ENCODE peak calls at places on chromosomes 11 and 22, in ten cellular contexts. One of them, this sample, is unnamed.

GRCh38 chr22:42217019-42217751 is 53.3 kb downstream of the TCF20 start:
- DNase-seq in central memory CD4-positive, alpha-beta T cell: no peak
- DNase-seq in HT-29: no peak
- DNase-seq in effector memory CD4-positive, alpha-beta T cell: no peak
- DNase-seq in GM13977: peak
- DNase-seq in SJSA1: no peak
- DNase-seq in sciatic nerve: no peak
- DNase-seq in activated gamma-delta T cell: no peak
- DNase-seq in mucosa of gallbladder: no peak
- DNase-seq in globus pallidus: no peak
- DNase-seq in this sample: no peak

GRCh38 chr11:74288161-74288560 is 23.3 kb downstream of the P4HA3 start:
- DNase-seq in central memory CD4-positive, alpha-beta T cell: no peak
- DNase-seq in HT-29: no peak
- DNase-seq in effector memory CD4-positive, alpha-beta T cell: no peak
- DNase-seq in GM13977: no peak
- DNase-seq in SJSA1: peak
- DNase-seq in sciatic nerve: no peak
- DNase-seq in activated gamma-delta T cell: no peak
- DNase-seq in mucosa of gallbladder: no peak
- DNase-seq in globus pallidus: no peak
- DNase-seq in this sample: no peak

GRCh38 chr22:41799486-41800347 is 762 bp upstream of the CCDC134 start:
- DNase-seq in central memory CD4-positive, alpha-beta T cell: no peak
- DNase-seq in HT-29: peak
- DNase-seq in effector memory CD4-positive, alpha-beta T cell: no peak
- DNase-seq in GM13977: peak
- DNase-seq in SJSA1: no peak
- DNase-seq in sciatic nerve: peak
- DNase-seq in activated gamma-delta T cell: no peak
- DNase-seq in mucosa of gallbladder: peak
- DNase-seq in globus pallidus: peak
- DNase-seq in this sample: peak

GRCh38 chr11:6926208-6927029 is at the start of gene ZNF215:
- DNase-seq in central memory CD4-positive, alpha-beta T cell: no peak
- DNase-seq in HT-29: peak
- DNase-seq in effector memory CD4-positive, alpha-beta T cell: no peak
- DNase-seq in GM13977: peak
- DNase-seq in SJSA1: no peak
- DNase-seq in sciatic nerve: peak
- DNase-seq in activated gamma-delta T cell: no peak
- DNase-seq in mucosa of gallbladder: peak
- DNase-seq in globus pallidus: peak
- DNase-seq in this sample: peak

GRCh38 chr11:35725880-35726279 is 63.3 kb downstream of the TRIM44 start:
- DNase-seq in central memory CD4-positive, alpha-beta T cell: no peak
- DNase-seq in HT-29: no peak
- DNase-seq in effector memory CD4-positive, alpha-beta T cell: no peak
- DNase-seq in GM13977: no peak
- DNase-seq in SJSA1: no peak
- DNase-seq in sciatic nerve: no peak
- DNase-seq in activated gamma-delta T cell: no peak
- DNase-seq in mucosa of gallbladder: peak
- DNase-seq in globus pallidus: no peak
- DNase-seq in this sample: no peak

GRCh38 chr11:117457835-117458234 is 130.2 kb downstream of the CEP164 start:
- DNase-seq in central memory CD4-positive, alpha-beta T cell: no peak
- DNase-seq in HT-29: no peak
- DNase-seq in effector memory CD4-positive, alpha-beta T cell: no peak
- DNase-seq in GM13977: no peak
- DNase-seq in SJSA1: no peak
- DNase-seq in sciatic nerve: no peak
- DNase-seq in activated gamma-delta T cell: no peak
- DNase-seq in mucosa of gallbladder: no peak
- DNase-seq in globus pallidus: no peak
- DNase-seq in this sample: no peak

GRCh38 chr22:28012811-28013460 is 93.9 kb upstream of the PITPNB start:
- DNase-seq in central memory CD4-positive, alpha-beta T cell: no peak
- DNase-seq in HT-29: no peak
- DNase-seq in effector memory CD4-positive, alpha-beta T cell: no peak
- DNase-seq in GM13977: no peak
- DNase-seq in SJSA1: no peak
- DNase-seq in sciatic nerve: no peak
- DNase-seq in activated gamma-delta T cell: no peak
- DNase-seq in mucosa of gallbladder: no peak
- DNase-seq in globus pallidus: no peak
- DNase-seq in this sample: no peak

GRCh38 chr11:75524576-75525432 is 937 bp downstream of the GDPD5 start:
- DNase-seq in central memory CD4-positive, alpha-beta T cell: no peak
- DNase-seq in HT-29: peak
- DNase-seq in effector memory CD4-positive, alpha-beta T cell: peak
- DNase-seq in GM13977: peak
- DNase-seq in SJSA1: peak
- DNase-seq in sciatic nerve: no peak
- DNase-seq in activated gamma-delta T cell: no peak
- DNase-seq in mucosa of gallbladder: no peak
- DNase-seq in globus pallidus: no peak
- DNase-seq in this sample: peak

GRCh38 chr11:60880635-60881282 is 13.4 kb downstream of the ZP1 start:
- DNase-seq in central memory CD4-positive, alpha-beta T cell: no peak
- DNase-seq in HT-29: no peak
- DNase-seq in effector memory CD4-positive, alpha-beta T cell: no peak
- DNase-seq in GM13977: no peak
- DNase-seq in SJSA1: no peak
- DNase-seq in sciatic nerve: no peak
- DNase-seq in activated gamma-delta T cell: no peak
- DNase-seq in mucosa of gallbladder: no peak
- DNase-seq in globus pallidus: no peak
- DNase-seq in this sample: no peak

GRCh38 chr11:122128146-122128545 is 12.1 kb upstream of the BLID start:
- DNase-seq in central memory CD4-positive, alpha-beta T cell: no peak
- DNase-seq in HT-29: no peak
- DNase-seq in effector memory CD4-positive, alpha-beta T cell: no peak
- DNase-seq in GM13977: no peak
- DNase-seq in SJSA1: no peak
- DNase-seq in sciatic nerve: no peak
- DNase-seq in activated gamma-delta T cell: no peak
- DNase-seq in mucosa of gallbladder: no peak
- DNase-seq in globus pallidus: no peak
- DNase-seq in this sample: no peak

GRCh38 chr11:23680488-23681230 is 816.2 kb upstream of the LUZP2 start:
- DNase-seq in central memory CD4-positive, alpha-beta T cell: no peak
- DNase-seq in HT-29: no peak
- DNase-seq in effector memory CD4-positive, alpha-beta T cell: no peak
- DNase-seq in GM13977: no peak
- DNase-seq in SJSA1: no peak
- DNase-seq in sciatic nerve: no peak
- DNase-seq in activated gamma-delta T cell: no peak
- DNase-seq in mucosa of gallbladder: no peak
- DNase-seq in globus pallidus: no peak
- DNase-seq in this sample: no peak

GRCh38 chr11:72844356-72844755 is 30.1 kb downstream of the ATG16L2 start:
- DNase-seq in central memory CD4-positive, alpha-beta T cell: no peak
- DNase-seq in HT-29: no peak
- DNase-seq in effector memory CD4-positive, alpha-beta T cell: no peak
- DNase-seq in GM13977: no peak
- DNase-seq in SJSA1: no peak
- DNase-seq in sciatic nerve: no peak
- DNase-seq in activated gamma-delta T cell: no peak
- DNase-seq in mucosa of gallbladder: peak
- DNase-seq in globus pallidus: no peak
- DNase-seq in this sample: no peak

This sample was measured in suprapubic skin.